ENCODE peak calls at places on chromosomes 3 and 15, in four cellular contexts. B is activated CD4-positive, CD25-positive, alpha-beta regulatory T cell; D is NCI-H1930; T is stimulated activated CD4-positive, alpha-beta T cell treated with anti-CD3 and anti-CD28 coated beads, Interleukin-15, amount 100 ng/mL, for 1 hour. K is an unnamed sample.

GRCh38 chr3:68958932-68959331 is 26.6 kb upstream of the TAFA4 start:
- DNase-seq in D (no peak), T (no peak), B (no peak), K (no peak)

GRCh38 chr3:126212629-126213375 is 32.4 kb upstream of the ALDH1L1 start:
- DNase-seq in D (peak), T (no peak), B (no peak), K (peak)

GRCh38 chr3:107740992-107741896 is 218.5 kb downstream of the BBX start:
- DNase-seq in T (no peak), D (no peak), B (no peak), K (no peak)

GRCh38 chr15:75215107-75216004 is 13.7 kb downstream of the C15orf39 start:
- DNase-seq in B (no peak), D (no peak), T (no peak), K (no peak)

GRCh38 chr15:60318236-60318867 is 79.4 kb downstream of the ANXA2 start:
- DNase-seq in T (no peak), D (no peak), B (no peak), K (no peak)

GRCh38 chr3:146086211-146086610 is 74.8 kb downstream of the PLOD2 start:
- DNase-seq in T (no peak), D (no peak), B (no peak), K (no peak)

GRCh38 chr3:118641608-118642007 is 393.0 kb downstream of the IGSF11 start:
- DNase-seq in D (no peak), T (no peak), B (no peak), K (peak)

GRCh38 chr15:90911906-90912769 is 9.0 kb downstream of the MAN2A2 start:
- DNase-seq in T (no peak), B (no peak), D (no peak), K (no peak)

GRCh38 chr3:28376424-28376823 is 27.8 kb upstream of the AZI2 start:
- DNase-seq in D (no peak), B (no peak), T (no peak), K (no peak)

GRCh38 chr3:194487289-194488006 is 646 bp upstream of the ATP13A3 start:
- DNase-seq in T (peak), D (peak), B (no peak), K (no peak)

K was measured in nucleus accumbens.